ENCODE peak calls at places on chromosomes 2 and 18, in nine cellular contexts. D is activated CD8-positive, alpha-beta memory T cell treated with anti-CD3 and anti-CD28 coated beads, Interleukin-2, amount 50 U/mL, for 48 hours; T is posterior vena cava; I is ELR; B is AG09319; U is neuronal stem cell; X is SHP77; J is activated CD8-positive, alpha-beta T cell treated with anti-CD3 and anti-CD28 coated beads for 36 hours; Y is mucosa of gallbladder. Q is an unnamed sample.

GRCh38 chr2:46275995-46276394 is 21.2 kb upstream of the EPAS1 start:
- DNase-seq in I (peak), J (peak), X (no peak), U (no peak), Y (peak), B (no peak), D (peak), T (peak), Q (peak)

GRCh38 chr2:33272001-33272400 is 204.4 kb upstream of the RASGRP3 start:
- DNase-seq in B (no peak), D (no peak), X (no peak), T (no peak), I (peak), Y (no peak), J (peak), U (no peak), Q (peak)

GRCh38 chr2:96108578-96109561 is 7.5 kb downstream of the ADRA2B start:
- DNase-seq in J (no peak), U (peak), X (no peak), Y (no peak), D (no peak), I (no peak), B (no peak), T (peak), Q (peak)

GRCh38 chr2:163897799-163898198 is 162.0 kb upstream of the FIGN start:
- DNase-seq in Y (no peak), B (no peak), T (no peak), X (no peak), D (no peak), U (no peak), I (no peak), J (no peak), Q (no peak)

GRCh38 chr18:61589053-61589723 is 256.0 kb downstream of the CDH20 start:
- DNase-seq in I (no peak), B (no peak), D (no peak), U (no peak), X (no peak), J (no peak), Y (no peak), T (no peak), Q (no peak)

GRCh38 chr18:43077510-43078290 is 37.8 kb downstream of the RIT2 start:
- DNase-seq in B (no peak), Y (no peak), D (no peak), I (no peak), X (no peak), J (no peak), T (no peak), U (no peak), Q (peak)

GRCh38 chr2:9721346-9721745 is 90.5 kb upstream of the YWHAQ start:
- DNase-seq in J (no peak), T (no peak), D (no peak), Y (no peak), X (no peak), B (no peak), I (no peak), U (no peak), Q (no peak)

GRCh38 chr2:233814063-233814435 is 35.9 kb downstream of the MROH2A start:
- DNase-seq in I (no peak), Y (no peak), T (peak), X (no peak), J (no peak), B (no peak), U (no peak), D (no peak), Q (no peak)

GRCh38 chr2:100940766-100941645 is 61.1 kb upstream of the RPL31 start:
- DNase-seq in X (no peak), U (no peak), T (peak), B (no peak), D (no peak), Y (no peak), I (no peak), J (peak), Q (no peak)

GRCh38 chr18:30982285-30982992 is 60.1 kb downstream of the DSC3 start:
- DNase-seq in J (no peak), B (no peak), Y (no peak), U (no peak), T (no peak), I (no peak), D (no peak), X (no peak), Q (no peak)

GRCh38 chr2:220935789-220936321 is 636.2 kb downstream of the EPHA4 start:
- DNase-seq in Y (no peak), I (no peak), T (no peak), J (no peak), U (no peak), D (no peak), B (no peak), X (no peak), Q (no peak)

GRCh38 chr2:157874997-157875719 is 972 bp downstream of the ACVR1 start:
- DNase-seq in D (no peak), T (peak), U (peak), X (no peak), I (peak), Y (peak), J (peak), B (peak), Q (peak)

GRCh38 chr2:38750011-38750792 is 959 bp downstream of the SRSF7 start:
- DNase-seq in D (peak), Y (peak), X (no peak), I (peak), B (no peak), T (peak), U (peak), J (peak), Q (peak)

GRCh38 chr2:85435986-85436835 is 17.7 kb downstream of the SH2D6 start:
- DNase-seq in X (no peak), J (peak), U (no peak), D (no peak), T (no peak), I (no peak), B (no peak), Y (no peak), Q (peak)

GRCh38 chr2:71216501-71216900 is 10.4 kb downstream of the PAIP2B start:
- DNase-seq in T (no peak), D (no peak), B (no peak), Y (no peak), X (no peak), U (no peak), J (no peak), I (no peak), Q (no peak)

GRCh38 chr18:4024702-4025101 is 430.4 kb downstream of the DLGAP1 start:
- DNase-seq in Y (no peak), J (no peak), X (no peak), D (no peak), I (no peak), U (no peak), T (no peak), B (no peak), Q (no peak)

GRCh38 chr2:190887089-190887488 is 6.5 kb downstream of the GLS start:
- DNase-seq in Y (no peak), X (no peak), T (no peak), U (no peak), D (no peak), I (peak), B (no peak), J (no peak), Q (peak)

GRCh38 chr2:96091711-96092579 is 24.4 kb downstream of the ADRA2B start:
- DNase-seq in I (no peak), J (no peak), U (no peak), X (peak), B (no peak), D (no peak), T (peak), Y (no peak), Q (peak)

GRCh38 chr18:55886886-55887285 is 298.9 kb upstream of the TCF4 start:
- DNase-seq in J (no peak), D (no peak), T (no peak), Y (no peak), U (no peak), B (no peak), I (peak), X (no peak), Q (no peak)

GRCh38 chr2:173355132-173355865 is 627 bp downstream of the CDCA7 start:
- DNase-seq in U (peak), I (peak), D (peak), Y (no peak), T (peak), J (peak), B (no peak), X (peak), Q (peak)

Q was measured in NCI-H69.